ENCODE peak calls at places on chromosomes 16 and 17, in five cellular contexts. M is CD4-positive, alpha-beta memory T cell; D is heart left ventricle; S is GM23248; X is WERI-Rb-1. Z is an unnamed sample. For H3K27me3, the result is how much of the 10 kb centered on the place peaks cover.

GRCh38 chr17:8162997-8163977 is 539 bp upstream of the VAMP2 start:
- DNase-seq in M (peak), D (peak), S (no peak), X (peak), Z (no peak)

GRCh38 chr17:59754547-59754946 is 47.1 kb downstream of the VMP1 start:
- DNase-seq in M (no peak), D (no peak), S (peak), X (no peak), Z (peak)

GRCh38 chr17:383771-384621 is 31.4 kb upstream of the RPH3AL start:
- DNase-seq in M (no peak), D (no peak), S (no peak), X (peak), Z (no peak)

GRCh38 chr16:30787613-30788378 is 791 bp upstream of the ZNF629 start:
- DNase-seq in M (no peak), D (no peak), S (peak), X (no peak), Z (no peak)

GRCh38 chr17:12256380-12256995 is 235.8 kb downstream of the MAP2K4 start:
- DNase-seq in M (no peak), D (peak), S (peak), X (peak), Z (peak)

GRCh38 chr17:66126231-66126630 is 65.7 kb downstream of the CEP112 start:
- DNase-seq in M (no peak), D (no peak), S (peak), X (no peak), Z (peak)

GRCh38 chr16:81987121-81987520 is 24.1 kb downstream of the SDR42E1 start:
- DNase-seq in M (no peak), D (no peak), S (no peak), X (no peak), Z (no peak)

GRCh38 chr17:45372325-45372869 is 55.6 kb upstream of the MAP3K14 start:
- DNase-seq in M (no peak), D (no peak), S (peak), X (no peak), Z (peak)

GRCh38 chr17:4536742-4537411 is 18.3 kb downstream of the MYBBP1A start:
- DNase-seq in M (no peak), D (peak), S (peak), X (no peak), Z (no peak)

GRCh38 chr16:20904507-20905079 is 4.0 kb downstream of the LYRM1 start:
- DNase-seq in M (peak), D (no peak), S (peak), X (no peak), Z (peak)

GRCh38 chr16:29961479-29962343 is at the start of gene TMEM219:
- DNase-seq in M (peak), D (peak), S (peak), X (peak), Z (peak)

GRCh38 chr17:64442550-64442971 is 6.4 kb upstream of the MILR1 start:
- DNase-seq in M (no peak), D (no peak), S (no peak), X (no peak), Z (no peak)

GRCh38 chr17:66255527-66255971 is 26.3 kb upstream of the APOH start:
- DNase-seq in M (peak), D (no peak), S (no peak), X (no peak), Z (no peak)

GRCh38 chr16:70160821-70161220 is 12.8 kb upstream of the CLEC18C start:
- DNase-seq in M (no peak), D (no peak), S (no peak), X (no peak), Z (no peak)

GRCh38 chr16:46693598-46693997 is 4.1 kb downstream of the ORC6 start:
- DNase-seq in M (no peak), D (no peak), S (no peak), X (no peak), Z (no peak)

GRCh38 chr17:40063915-40064531 is 1.3 kb downstream of the THRA start:
- DNase-seq in M (no peak), D (peak), S (peak), X (no peak), Z (no peak)

GRCh38 chr17:43832976-43833829 is at the start of gene MPP3:
- DNase-seq in M (peak), D (peak), S (peak), X (peak), Z (peak)

GRCh38 chr17:39002991-39003715 is 36.0 kb upstream of the FBXO47 start:
- DNase-seq in M (peak), D (peak), S (peak), X (peak), Z (no peak)

GRCh38 chr16:58011652-58012051 is 10.4 kb downstream of the USB1 start:
- DNase-seq in M (no peak), D (no peak), S (peak), X (no peak), Z (no peak)

GRCh38 chr16:2528161-2529060 is 2.8 kb downstream of the CEMP1 start:
- DNase-seq in M (no peak), D (no peak), S (no peak), X (no peak), Z (no peak)

GRCh38 chr17:57268176-57268575 is 11.9 kb downstream of the MSI2 start:
- DNase-seq in M (no peak), D (no peak), S (no peak), X (no peak), Z (no peak)

GRCh38 chr17:3982113-3982512 is 17.9 kb upstream of the ATP2A3 start:
- DNase-seq in M (no peak), D (peak), S (no peak), X (no peak), Z (no peak)

GRCh38 chr17:35801583-35802224 is 6.3 kb upstream of the MMP28 start:
- DNase-seq in M (no peak), D (peak), S (peak), X (no peak), Z (no peak)

GRCh38 chr17:78250891-78251772 is 19.7 kb downstream of the TMEM235 start:
- DNase-seq in M (peak), D (peak), S (peak), X (peak), Z (peak)

GRCh38 chr16:84562174-84562815 is 55.6 kb downstream of the COTL1 start:
- DNase-seq in M (no peak), D (no peak), S (no peak), X (no peak), Z (no peak)
- H3K27me3 ChIP-seq in M (under half), D (under half), S (under half), X (under half), Z (under half)

GRCh38 chr16:8550728-8551387 is 39.5 kb downstream of the TMEM114 start:
- DNase-seq in M (no peak), D (no peak), S (no peak), X (no peak), Z (no peak)

GRCh38 chr16:8551388-8552332 is 38.7 kb downstream of the TMEM114 start:
- DNase-seq in M (no peak), D (no peak), S (no peak), X (no peak), Z (no peak)

GRCh38 chr16:8554881-8555280 is 35.4 kb downstream of the TMEM114 start:
- DNase-seq in M (no peak), D (no peak), S (no peak), X (no peak), Z (no peak)

GRCh38 chr16:8552487-8553221 is 37.7 kb downstream of the TMEM114 start:
- DNase-seq in M (no peak), D (no peak), S (no peak), X (no peak), Z (no peak)

GRCh38 chr16:8555400-8555799 is 34.9 kb downstream of the TMEM114 start:
- DNase-seq in M (no peak), D (no peak), S (no peak), X (no peak), Z (no peak)
- H3K27me3 ChIP-seq in M (under half), D (under half), S (under half), X (half or more), Z (under half)

DNA sequence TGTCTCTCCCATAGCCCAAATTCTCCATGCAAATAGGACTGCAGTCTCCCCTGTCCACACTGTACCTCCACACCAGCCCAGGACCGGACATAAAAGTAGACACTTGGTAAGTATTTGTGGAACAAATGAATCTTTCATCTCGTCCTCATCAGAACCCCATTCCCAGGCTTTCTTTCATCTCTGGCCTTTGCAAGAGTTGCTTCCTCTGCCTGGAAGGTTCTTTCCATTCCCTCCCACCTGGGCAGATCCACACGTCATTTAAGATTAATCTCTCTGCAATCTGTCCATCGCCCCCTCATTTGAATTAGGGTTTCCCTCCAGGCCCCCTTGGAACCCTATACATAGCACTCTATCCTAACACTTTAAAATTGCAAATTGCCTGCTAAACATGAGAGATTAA is 3.9 kb upstream of the NXPH3 start:
- DNase-seq in M (no peak), D (no peak), S (no peak), X (no peak), Z (no peak)
- H3K27me3 ChIP-seq in M (under half), D (under half), S (under half), X (under half), Z (under half)

DNA sequence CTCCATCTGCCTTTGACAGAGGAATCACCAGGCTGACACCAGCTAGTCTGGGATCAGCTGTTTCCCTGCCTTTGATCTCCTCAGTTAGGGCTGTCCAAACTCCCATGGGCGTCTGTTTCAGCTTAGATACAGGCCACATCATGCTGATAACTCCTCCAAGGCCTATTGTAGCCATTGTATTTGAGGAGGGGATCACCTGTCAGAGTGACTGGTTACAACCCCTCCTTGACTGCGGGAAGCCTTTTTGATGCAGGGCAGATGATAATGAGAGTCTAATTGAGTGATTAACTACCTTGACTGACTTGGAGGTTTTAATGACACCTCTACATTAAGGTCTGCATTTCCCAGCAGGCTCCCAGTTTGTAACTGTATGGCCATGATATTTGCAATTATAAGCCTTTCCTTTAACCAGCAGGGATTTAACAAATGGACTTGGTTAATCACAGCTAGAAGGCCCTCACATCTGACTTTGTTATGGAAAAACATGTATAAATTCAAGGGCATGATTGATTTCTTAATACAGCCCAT is 863.5 kb downstream of the KCNJ2 start:
- DNase-seq in M (no peak), D (no peak), S (no peak), X (peak), Z (no peak)
- H3K27me3 ChIP-seq in M (under half), D (under half), S (under half), X (under half), Z (under half)

GRCh38 chr17:48378238-48378637 is 51.8 kb downstream of the SKAP1 start:
- DNase-seq in M (no peak), D (no peak), S (no peak), X (no peak), Z (no peak)

GRCh38 chr17:48376926-48377325 is 53.1 kb downstream of the SKAP1 start:
- DNase-seq in M (no peak), D (no peak), S (no peak), X (no peak), Z (no peak)

GRCh38 chr17:48374650-48375230 is 55.3 kb downstream of the SKAP1 start:
- DNase-seq in M (peak), D (no peak), S (peak), X (peak), Z (peak)

GRCh38 chr17:48375356-48375755 is 54.7 kb downstream of the SKAP1 start:
- DNase-seq in M (no peak), D (no peak), S (peak), X (no peak), Z (peak)

GRCh38 chr17:48378696-48379095 is 51.3 kb downstream of the SKAP1 start:
- DNase-seq in M (no peak), D (no peak), S (no peak), X (no peak), Z (no peak)
- H3K27me3 ChIP-seq in M (under half), D (under half), S (under half), X (under half), Z (under half)

DNA sequence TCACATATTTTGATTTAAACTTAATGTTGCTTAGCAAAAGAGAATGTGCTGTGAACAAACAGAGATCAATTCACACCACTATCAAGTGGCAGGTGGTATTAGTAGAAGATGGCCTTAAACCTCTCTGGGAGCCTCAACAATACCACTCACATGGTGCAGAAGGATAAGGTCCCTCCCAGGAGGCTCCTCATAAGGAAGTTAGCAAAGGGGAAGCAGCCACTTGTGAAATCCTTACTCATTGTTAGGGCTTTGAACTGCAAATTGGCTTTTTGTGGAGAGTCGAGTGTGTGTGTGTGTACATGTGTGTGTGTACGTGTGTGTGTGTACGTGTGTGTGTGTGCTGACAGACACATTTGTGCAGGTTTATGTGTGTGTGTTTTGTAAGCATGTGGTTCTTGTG is 48.9 kb upstream of the ASIC2 start:
- DNase-seq in M (no peak), D (no peak), S (no peak), X (no peak), Z (no peak)
- H3K27me3 ChIP-seq in M (under half), D (under half), S (under half), X (under half), Z (under half)

GRCh38 chr17:19533036-19533717 is 477 bp upstream of the SLC47A1 start:
- DNase-seq in M (no peak), D (no peak), S (no peak), X (no peak), Z (no peak)

GRCh38 chr17:19534562-19535149 is 1.0 kb downstream of the SLC47A1 start:
- DNase-seq in M (no peak), D (no peak), S (no peak), X (no peak), Z (no peak)

GRCh38 chr17:19537116-19537515 is 3.5 kb downstream of the SLC47A1 start:
- DNase-seq in M (no peak), D (no peak), S (no peak), X (no peak), Z (no peak)

GRCh38 chr17:19533718-19534561 is at the start of gene SLC47A1:
- DNase-seq in M (no peak), D (peak), S (peak), X (peak), Z (peak)

DNA sequence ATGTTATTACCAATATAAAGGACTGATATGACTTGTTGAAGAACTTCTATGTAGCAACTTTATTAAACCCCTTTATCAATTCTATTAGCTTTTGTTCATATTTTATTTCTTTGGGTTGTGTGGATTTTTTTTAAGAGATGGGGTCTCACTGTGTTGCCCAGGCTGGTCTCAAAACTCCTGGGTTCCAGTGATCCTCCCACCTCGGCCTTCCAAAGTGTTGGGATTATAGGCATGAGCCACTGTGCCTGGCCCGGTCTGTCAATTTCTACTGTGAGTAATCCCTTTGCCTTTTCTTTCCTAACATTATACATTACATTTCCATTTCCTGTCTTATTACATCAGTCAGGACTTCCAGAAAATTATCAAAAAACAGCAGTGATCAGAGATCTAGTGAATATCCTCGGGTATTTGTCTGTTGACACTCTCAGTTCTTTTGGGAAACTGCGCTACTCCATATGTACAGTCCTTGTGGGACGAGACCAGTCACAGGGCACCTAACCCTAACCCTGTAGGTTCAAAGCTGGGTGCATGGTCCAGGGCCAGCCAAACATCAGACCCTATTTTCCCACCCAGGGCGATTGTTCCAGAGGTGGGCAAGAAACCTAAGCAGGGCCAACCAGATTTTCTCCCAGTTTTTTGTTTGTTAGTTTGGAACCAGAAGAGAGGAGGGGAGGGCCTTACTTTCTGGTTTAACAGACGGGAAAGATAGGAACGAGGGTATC is 1.7 kb upstream of the SLC47A1 start:
- DNase-seq in M (no peak), D (no peak), S (peak), X (no peak), Z (no peak)
- H3K27me3 ChIP-seq in M (under half), D (under half), S (under half), X (under half), Z (under half)

GRCh38 chr16:49527621-49528020 is 154.0 kb downstream of the C16orf78 start:
- DNase-seq in M (no peak), D (no peak), S (no peak), X (no peak), Z (no peak)
- H3K27me3 ChIP-seq in M (under half), D (under half), S (under half), X (under half), Z (under half)

Z was measured in bronchial epithelial cell.